ENCODE peak calls at places on chromosomes 7 and 10, in six cellular contexts. One of them, this sample, is unnamed.

GRCh38 chr10:101940916-101941315 is 97.3 kb upstream of the KCNIP2 start:
- DNase-seq in lung microvascular endothelial cell: peak
- DNase-seq in CD14-positive monocyte: no peak
- DNase-seq in germinal center: no peak
- DNase-seq in tibial nerve: no peak
- DNase-seq in stimulated activated CD8-positive, alpha-beta memory T cell treated with anti-CD3 and anti-CD28 coated beads, Interleukin-12 subunit alpha, Interleukin-12 subunit beta, amount 100 ng/mL, for 1 hour: no peak
- DNase-seq in this sample: no peak

GRCh38 chr10:128062837-128063563 is 63.2 kb downstream of the MKI67 start:
- DNase-seq in lung microvascular endothelial cell: peak
- DNase-seq in CD14-positive monocyte: peak
- DNase-seq in germinal center: peak
- DNase-seq in tibial nerve: peak
- DNase-seq in stimulated activated CD8-positive, alpha-beta memory T cell treated with anti-CD3 and anti-CD28 coated beads, Interleukin-12 subunit alpha, Interleukin-12 subunit beta, amount 100 ng/mL, for 1 hour: no peak
- DNase-seq in this sample: no peak

GRCh38 chr7:84412161-84412969 is 217.8 kb upstream of the SEMA3A start:
- DNase-seq in lung microvascular endothelial cell: peak
- DNase-seq in CD14-positive monocyte: no peak
- DNase-seq in germinal center: no peak
- DNase-seq in tibial nerve: no peak
- DNase-seq in stimulated activated CD8-positive, alpha-beta memory T cell treated with anti-CD3 and anti-CD28 coated beads, Interleukin-12 subunit alpha, Interleukin-12 subunit beta, amount 100 ng/mL, for 1 hour: no peak
- DNase-seq in this sample: no peak

GRCh38 chr7:92835140-92835850 is 1.1 kb downstream of the CDK6 start:
- DNase-seq in lung microvascular endothelial cell: peak
- DNase-seq in CD14-positive monocyte: peak
- DNase-seq in germinal center: peak
- DNase-seq in tibial nerve: no peak
- DNase-seq in stimulated activated CD8-positive, alpha-beta memory T cell treated with anti-CD3 and anti-CD28 coated beads, Interleukin-12 subunit alpha, Interleukin-12 subunit beta, amount 100 ng/mL, for 1 hour: no peak
- DNase-seq in this sample: peak

GRCh38 chr10:131257027-131257426 is 54.5 kb downstream of the TCERG1L start:
- DNase-seq in lung microvascular endothelial cell: no peak
- DNase-seq in CD14-positive monocyte: no peak
- DNase-seq in germinal center: no peak
- DNase-seq in tibial nerve: no peak
- DNase-seq in stimulated activated CD8-positive, alpha-beta memory T cell treated with anti-CD3 and anti-CD28 coated beads, Interleukin-12 subunit alpha, Interleukin-12 subunit beta, amount 100 ng/mL, for 1 hour: no peak
- DNase-seq in this sample: no peak

GRCh38 chr10:50453940-50454339 is 169.8 kb downstream of the SGMS1 start:
- DNase-seq in lung microvascular endothelial cell: no peak
- DNase-seq in CD14-positive monocyte: no peak
- DNase-seq in germinal center: no peak
- DNase-seq in tibial nerve: no peak
- DNase-seq in stimulated activated CD8-positive, alpha-beta memory T cell treated with anti-CD3 and anti-CD28 coated beads, Interleukin-12 subunit alpha, Interleukin-12 subunit beta, amount 100 ng/mL, for 1 hour: no peak
- DNase-seq in this sample: no peak

GRCh38 chr7:157426463-157427301 is 89.9 kb downstream of the DNAJB6 start:
- DNase-seq in lung microvascular endothelial cell: no peak
- DNase-seq in CD14-positive monocyte: no peak
- DNase-seq in germinal center: no peak
- DNase-seq in tibial nerve: no peak
- DNase-seq in stimulated activated CD8-positive, alpha-beta memory T cell treated with anti-CD3 and anti-CD28 coated beads, Interleukin-12 subunit alpha, Interleukin-12 subunit beta, amount 100 ng/mL, for 1 hour: no peak
- DNase-seq in this sample: peak

GRCh38 chr7:44980393-44981034 is 1.7 kb upstream of the MYO1G start:
- DNase-seq in lung microvascular endothelial cell: no peak
- DNase-seq in CD14-positive monocyte: peak
- DNase-seq in germinal center: no peak
- DNase-seq in tibial nerve: no peak
- DNase-seq in stimulated activated CD8-positive, alpha-beta memory T cell treated with anti-CD3 and anti-CD28 coated beads, Interleukin-12 subunit alpha, Interleukin-12 subunit beta, amount 100 ng/mL, for 1 hour: no peak
- DNase-seq in this sample: no peak

GRCh38 chr10:86967481-86967941 is 771 bp upstream of the ADIRF start:
- DNase-seq in lung microvascular endothelial cell: peak
- DNase-seq in CD14-positive monocyte: peak
- DNase-seq in germinal center: no peak
- DNase-seq in tibial nerve: no peak
- DNase-seq in stimulated activated CD8-positive, alpha-beta memory T cell treated with anti-CD3 and anti-CD28 coated beads, Interleukin-12 subunit alpha, Interleukin-12 subunit beta, amount 100 ng/mL, for 1 hour: no peak
- DNase-seq in this sample: no peak

GRCh38 chr10:54815583-54815982 is 14.6 kb upstream of the PCDH15 start:
- DNase-seq in lung microvascular endothelial cell: no peak
- DNase-seq in CD14-positive monocyte: no peak
- DNase-seq in germinal center: no peak
- DNase-seq in tibial nerve: no peak
- DNase-seq in stimulated activated CD8-positive, alpha-beta memory T cell treated with anti-CD3 and anti-CD28 coated beads, Interleukin-12 subunit alpha, Interleukin-12 subunit beta, amount 100 ng/mL, for 1 hour: no peak
- DNase-seq in this sample: no peak

GRCh38 chr10:99372546-99373271 is 43.6 kb downstream of the CNNM1 start:
- DNase-seq in lung microvascular endothelial cell: no peak
- DNase-seq in CD14-positive monocyte: no peak
- DNase-seq in germinal center: no peak
- DNase-seq in tibial nerve: no peak
- DNase-seq in stimulated activated CD8-positive, alpha-beta memory T cell treated with anti-CD3 and anti-CD28 coated beads, Interleukin-12 subunit alpha, Interleukin-12 subunit beta, amount 100 ng/mL, for 1 hour: no peak
- DNase-seq in this sample: no peak

GRCh38 chr7:37705976-37706375 is 22.4 kb downstream of the GPR141 start:
- DNase-seq in lung microvascular endothelial cell: no peak
- DNase-seq in CD14-positive monocyte: no peak
- DNase-seq in germinal center: no peak
- DNase-seq in tibial nerve: no peak
- DNase-seq in stimulated activated CD8-positive, alpha-beta memory T cell treated with anti-CD3 and anti-CD28 coated beads, Interleukin-12 subunit alpha, Interleukin-12 subunit beta, amount 100 ng/mL, for 1 hour: no peak
- DNase-seq in this sample: no peak

GRCh38 chr7:95867309-95867708 is 95.0 kb downstream of the DYNC1I1 start:
- DNase-seq in lung microvascular endothelial cell: no peak
- DNase-seq in CD14-positive monocyte: no peak
- DNase-seq in germinal center: no peak
- DNase-seq in tibial nerve: no peak
- DNase-seq in stimulated activated CD8-positive, alpha-beta memory T cell treated with anti-CD3 and anti-CD28 coated beads, Interleukin-12 subunit alpha, Interleukin-12 subunit beta, amount 100 ng/mL, for 1 hour: no peak
- DNase-seq in this sample: no peak

GRCh38 chr10:34295142-34295548 is 520.0 kb downstream of the PARD3 start:
- DNase-seq in lung microvascular endothelial cell: no peak
- DNase-seq in CD14-positive monocyte: no peak
- DNase-seq in germinal center: no peak
- DNase-seq in tibial nerve: no peak
- DNase-seq in stimulated activated CD8-positive, alpha-beta memory T cell treated with anti-CD3 and anti-CD28 coated beads, Interleukin-12 subunit alpha, Interleukin-12 subunit beta, amount 100 ng/mL, for 1 hour: no peak
- DNase-seq in this sample: no peak

GRCh38 chr10:125373546-125373945 is 213.2 kb upstream of the CTBP2 start:
- DNase-seq in lung microvascular endothelial cell: no peak
- DNase-seq in CD14-positive monocyte: no peak
- DNase-seq in germinal center: no peak
- DNase-seq in tibial nerve: no peak
- DNase-seq in stimulated activated CD8-positive, alpha-beta memory T cell treated with anti-CD3 and anti-CD28 coated beads, Interleukin-12 subunit alpha, Interleukin-12 subunit beta, amount 100 ng/mL, for 1 hour: no peak
- DNase-seq in this sample: no peak

GRCh38 chr10:100939763-100940344 is 27.1 kb downstream of the SLF2 start:
- DNase-seq in lung microvascular endothelial cell: no peak
- DNase-seq in CD14-positive monocyte: no peak
- DNase-seq in germinal center: no peak
- DNase-seq in tibial nerve: no peak
- DNase-seq in stimulated activated CD8-positive, alpha-beta memory T cell treated with anti-CD3 and anti-CD28 coated beads, Interleukin-12 subunit alpha, Interleukin-12 subunit beta, amount 100 ng/mL, for 1 hour: no peak
- DNase-seq in this sample: no peak

GRCh38 chr10:28302012-28302667 is 724 bp downstream of the MPP7 start:
- DNase-seq in lung microvascular endothelial cell: peak
- DNase-seq in CD14-positive monocyte: no peak
- DNase-seq in germinal center: no peak
- DNase-seq in tibial nerve: peak
- DNase-seq in stimulated activated CD8-positive, alpha-beta memory T cell treated with anti-CD3 and anti-CD28 coated beads, Interleukin-12 subunit alpha, Interleukin-12 subunit beta, amount 100 ng/mL, for 1 hour: no peak
- DNase-seq in this sample: no peak

GRCh38 chr7:139948587-139948986 is 114.2 kb downstream of the PARP12 start:
- DNase-seq in lung microvascular endothelial cell: no peak
- DNase-seq in CD14-positive monocyte: no peak
- DNase-seq in germinal center: no peak
- DNase-seq in tibial nerve: no peak
- DNase-seq in stimulated activated CD8-positive, alpha-beta memory T cell treated with anti-CD3 and anti-CD28 coated beads, Interleukin-12 subunit alpha, Interleukin-12 subunit beta, amount 100 ng/mL, for 1 hour: no peak
- DNase-seq in this sample: no peak

GRCh38 chr7:153034791-153035190 is 275.2 kb downstream of the ACTR3B start:
- DNase-seq in lung microvascular endothelial cell: no peak
- DNase-seq in CD14-positive monocyte: no peak
- DNase-seq in germinal center: no peak
- DNase-seq in tibial nerve: no peak
- DNase-seq in stimulated activated CD8-positive, alpha-beta memory T cell treated with anti-CD3 and anti-CD28 coated beads, Interleukin-12 subunit alpha, Interleukin-12 subunit beta, amount 100 ng/mL, for 1 hour: no peak
- DNase-seq in this sample: no peak

GRCh38 chr7:64307254-64308018 is 6.3 kb upstream of the ZNF736 start:
- DNase-seq in lung microvascular endothelial cell: peak
- DNase-seq in CD14-positive monocyte: peak
- DNase-seq in germinal center: peak
- DNase-seq in tibial nerve: peak
- DNase-seq in stimulated activated CD8-positive, alpha-beta memory T cell treated with anti-CD3 and anti-CD28 coated beads, Interleukin-12 subunit alpha, Interleukin-12 subunit beta, amount 100 ng/mL, for 1 hour: peak
- DNase-seq in this sample: no peak

GRCh38 chr7:117875566-117875965 is 2.3 kb upstream of the CTTNBP2 start:
- DNase-seq in lung microvascular endothelial cell: no peak
- DNase-seq in CD14-positive monocyte: no peak
- DNase-seq in germinal center: no peak
- DNase-seq in tibial nerve: no peak
- DNase-seq in stimulated activated CD8-positive, alpha-beta memory T cell treated with anti-CD3 and anti-CD28 coated beads, Interleukin-12 subunit alpha, Interleukin-12 subunit beta, amount 100 ng/mL, for 1 hour: no peak
- DNase-seq in this sample: no peak

GRCh38 chr7:371119-371778 is 81.3 kb downstream of the FOXL3 start:
- DNase-seq in lung microvascular endothelial cell: no peak
- DNase-seq in CD14-positive monocyte: no peak
- DNase-seq in germinal center: no peak
- DNase-seq in tibial nerve: peak
- DNase-seq in stimulated activated CD8-positive, alpha-beta memory T cell treated with anti-CD3 and anti-CD28 coated beads, Interleukin-12 subunit alpha, Interleukin-12 subunit beta, amount 100 ng/mL, for 1 hour: no peak
- DNase-seq in this sample: peak

GRCh38 chr10:124200011-124200410 is 106.6 kb upstream of the CHST15 start:
- DNase-seq in lung microvascular endothelial cell: no peak
- DNase-seq in CD14-positive monocyte: no peak
- DNase-seq in germinal center: no peak
- DNase-seq in tibial nerve: no peak
- DNase-seq in stimulated activated CD8-positive, alpha-beta memory T cell treated with anti-CD3 and anti-CD28 coated beads, Interleukin-12 subunit alpha, Interleukin-12 subunit beta, amount 100 ng/mL, for 1 hour: no peak
- DNase-seq in this sample: no peak

GRCh38 chr10:100897976-100898375 is 14.8 kb upstream of the SLF2 start:
- DNase-seq in lung microvascular endothelial cell: no peak
- DNase-seq in CD14-positive monocyte: no peak
- DNase-seq in germinal center: no peak
- DNase-seq in tibial nerve: no peak
- DNase-seq in stimulated activated CD8-positive, alpha-beta memory T cell treated with anti-CD3 and anti-CD28 coated beads, Interleukin-12 subunit alpha, Interleukin-12 subunit beta, amount 100 ng/mL, for 1 hour: no peak
- DNase-seq in this sample: no peak

GRCh38 chr7:46791180-46791579 is 790.7 kb downstream of the TNS3 start:
- DNase-seq in lung microvascular endothelial cell: no peak
- DNase-seq in CD14-positive monocyte: no peak
- DNase-seq in germinal center: no peak
- DNase-seq in tibial nerve: no peak
- DNase-seq in stimulated activated CD8-positive, alpha-beta memory T cell treated with anti-CD3 and anti-CD28 coated beads, Interleukin-12 subunit alpha, Interleukin-12 subunit beta, amount 100 ng/mL, for 1 hour: no peak
- DNase-seq in this sample: no peak

GRCh38 chr7:99238558-99239341 is 30.8 kb upstream of the KPNA7 start:
- DNase-seq in lung microvascular endothelial cell: no peak
- DNase-seq in CD14-positive monocyte: no peak
- DNase-seq in germinal center: no peak
- DNase-seq in tibial nerve: no peak
- DNase-seq in stimulated activated CD8-positive, alpha-beta memory T cell treated with anti-CD3 and anti-CD28 coated beads, Interleukin-12 subunit alpha, Interleukin-12 subunit beta, amount 100 ng/mL, for 1 hour: no peak
- DNase-seq in this sample: no peak

GRCh38 chr7:2314209-2314955 is at the start of gene SNX8:
- DNase-seq in lung microvascular endothelial cell: peak
- DNase-seq in CD14-positive monocyte: peak
- DNase-seq in germinal center: peak
- DNase-seq in tibial nerve: peak
- DNase-seq in stimulated activated CD8-positive, alpha-beta memory T cell treated with anti-CD3 and anti-CD28 coated beads, Interleukin-12 subunit alpha, Interleukin-12 subunit beta, amount 100 ng/mL, for 1 hour: peak
- DNase-seq in this sample: peak

GRCh38 chr7:124566576-124566975 is 199.0 kb downstream of the GPR37 start:
- DNase-seq in lung microvascular endothelial cell: peak
- DNase-seq in CD14-positive monocyte: no peak
- DNase-seq in germinal center: no peak
- DNase-seq in tibial nerve: no peak
- DNase-seq in stimulated activated CD8-positive, alpha-beta memory T cell treated with anti-CD3 and anti-CD28 coated beads, Interleukin-12 subunit alpha, Interleukin-12 subunit beta, amount 100 ng/mL, for 1 hour: no peak
- DNase-seq in this sample: peak

GRCh38 chr7:113751547-113751946 is 167.3 kb downstream of the PPP1R3A start:
- DNase-seq in lung microvascular endothelial cell: no peak
- DNase-seq in CD14-positive monocyte: no peak
- DNase-seq in germinal center: no peak
- DNase-seq in tibial nerve: no peak
- DNase-seq in stimulated activated CD8-positive, alpha-beta memory T cell treated with anti-CD3 and anti-CD28 coated beads, Interleukin-12 subunit alpha, Interleukin-12 subunit beta, amount 100 ng/mL, for 1 hour: no peak
- DNase-seq in this sample: no peak

GRCh38 chr7:148116954-148117353 is 473.6 kb upstream of the C7orf33 start:
- DNase-seq in lung microvascular endothelial cell: no peak
- DNase-seq in CD14-positive monocyte: no peak
- DNase-seq in germinal center: no peak
- DNase-seq in tibial nerve: no peak
- DNase-seq in stimulated activated CD8-positive, alpha-beta memory T cell treated with anti-CD3 and anti-CD28 coated beads, Interleukin-12 subunit alpha, Interleukin-12 subunit beta, amount 100 ng/mL, for 1 hour: no peak
- DNase-seq in this sample: no peak

GRCh38 chr7:130649004-130649790 is 19.4 kb downstream of the COPG2 start:
- DNase-seq in lung microvascular endothelial cell: peak
- DNase-seq in CD14-positive monocyte: no peak
- DNase-seq in germinal center: no peak
- DNase-seq in tibial nerve: no peak
- DNase-seq in stimulated activated CD8-positive, alpha-beta memory T cell treated with anti-CD3 and anti-CD28 coated beads, Interleukin-12 subunit alpha, Interleukin-12 subunit beta, amount 100 ng/mL, for 1 hour: no peak
- DNase-seq in this sample: no peak

GRCh38 chr7:46754135-46754730 is 827.7 kb downstream of the TNS3 start:
- DNase-seq in lung microvascular endothelial cell: peak
- DNase-seq in CD14-positive monocyte: no peak
- DNase-seq in germinal center: no peak
- DNase-seq in tibial nerve: no peak
- DNase-seq in stimulated activated CD8-positive, alpha-beta memory T cell treated with anti-CD3 and anti-CD28 coated beads, Interleukin-12 subunit alpha, Interleukin-12 subunit beta, amount 100 ng/mL, for 1 hour: no peak
- DNase-seq in this sample: no peak

GRCh38 chr7:17939670-17940301 is 508 bp downstream of the SNX13 start:
- DNase-seq in lung microvascular endothelial cell: peak
- DNase-seq in CD14-positive monocyte: peak
- DNase-seq in germinal center: peak
- DNase-seq in tibial nerve: no peak
- DNase-seq in stimulated activated CD8-positive, alpha-beta memory T cell treated with anti-CD3 and anti-CD28 coated beads, Interleukin-12 subunit alpha, Interleukin-12 subunit beta, amount 100 ng/mL, for 1 hour: peak
- DNase-seq in this sample: peak

GRCh38 chr7:73473636-73474035 is 40.1 kb downstream of the FZD9 start:
- DNase-seq in lung microvascular endothelial cell: no peak
- DNase-seq in CD14-positive monocyte: no peak
- DNase-seq in germinal center: no peak
- DNase-seq in tibial nerve: no peak
- DNase-seq in stimulated activated CD8-positive, alpha-beta memory T cell treated with anti-CD3 and anti-CD28 coated beads, Interleukin-12 subunit alpha, Interleukin-12 subunit beta, amount 100 ng/mL, for 1 hour: no peak
- DNase-seq in this sample: no peak

GRCh38 chr7:143299346-143299745 is 11.2 kb downstream of the CASP2 start:
- DNase-seq in lung microvascular endothelial cell: no peak
- DNase-seq in CD14-positive monocyte: no peak
- DNase-seq in germinal center: no peak
- DNase-seq in tibial nerve: no peak
- DNase-seq in stimulated activated CD8-positive, alpha-beta memory T cell treated with anti-CD3 and anti-CD28 coated beads, Interleukin-12 subunit alpha, Interleukin-12 subunit beta, amount 100 ng/mL, for 1 hour: no peak
- DNase-seq in this sample: no peak

GRCh38 chr10:72637398-72637857 is 11.5 kb upstream of the MICU1 start:
- DNase-seq in lung microvascular endothelial cell: peak
- DNase-seq in CD14-positive monocyte: peak
- DNase-seq in germinal center: no peak
- DNase-seq in tibial nerve: no peak
- DNase-seq in stimulated activated CD8-positive, alpha-beta memory T cell treated with anti-CD3 and anti-CD28 coated beads, Interleukin-12 subunit alpha, Interleukin-12 subunit beta, amount 100 ng/mL, for 1 hour: no peak
- DNase-seq in this sample: no peak